ENCODE peak calls at places on chromosomes 13 and 19, in five cellular contexts. B, T, I, V and U are unnamed samples.

GRCh38 chr13:53901593-53901992 is 873.0 kb downstream of the OLFM4 start:
- DNase-seq in T (no peak), V (no peak), B (no peak), I (no peak), U (no peak)

GRCh38 chr13:46896346-46897138 is at the start of gene HTR2A:
- DNase-seq in I (peak; percentile 17), B (no peak), T (no peak), V (no peak), U (no peak)

GRCh38 chr13:74133657-74134201 is 475 bp downstream of the KLF12 start:
- DNase-seq in B (peak; percentile 78), I (peak; percentile 95), V (peak; percentile 69), T (peak; percentile 80), U (no peak)

GRCh38 chr19:7861619-7862412 is 12.4 kb downstream of the PRR36 start:
- DNase-seq in V (no peak), B (no peak), T (no peak), I (no peak), U (no peak)

GRCh38 chr19:1837625-1838105 is 10.6 kb downstream of the REXO1 start:
- DNase-seq in B (no peak), T (peak; percentile 98), I (no peak), V (no peak), U (no peak)

GRCh38 chr13:27621116-27621365 is 651 bp upstream of the POLR1D start:
- DNase-seq in B (no peak), V (no peak), I (no peak), T (no peak), U (no peak)

GRCh38 chr13:29159871-29160270 is 339.7 kb downstream of the MTUS2 start:
- DNase-seq in V (no peak), T (no peak), B (no peak), I (no peak), U (no peak)

GRCh38 chr13:49071341-49071937 is 95.7 kb downstream of the FNDC3A start:
- DNase-seq in B (no peak), V (no peak), I (peak; percentile 32), T (no peak), U (no peak)

GRCh38 chr19:50461066-50461875 is 15.0 kb upstream of the EMC10 start:
- DNase-seq in T (peak; percentile 84), B (no peak), I (peak; percentile 64), V (no peak), U (peak; percentile 54)

GRCh38 chr13:39676315-39676876 is 20.9 kb downstream of the COG6 start:
- DNase-seq in I (peak; percentile 39), T (no peak), V (no peak), B (no peak), U (no peak)

GRCh38 chr13:101757446-101758039 is 305.1 kb downstream of the ITGBL1 start:
- DNase-seq in V (no peak), I (peak; percentile 50), B (no peak), T (no peak), U (peak; percentile 13)

GRCh38 chr13:90732049-90732448 is 615.4 kb upstream of the MIR17HG start:
- DNase-seq in V (no peak), I (no peak), T (peak; percentile 58), B (no peak), U (no peak)

GRCh38 chr13:80931766-80932165 is 590.8 kb upstream of the SPRY2 start:
- DNase-seq in V (no peak), I (no peak), T (no peak), B (no peak), U (no peak)

GRCh38 chr13:20363162-20363561 is 131.0 kb upstream of the GJB6 start:
- DNase-seq in T (no peak), V (no peak), B (no peak), I (no peak), U (no peak)

GRCh38 chr19:48637948-48638830 is 1.0 kb upstream of the DBP start:
- DNase-seq in I (peak; percentile 96), B (peak; percentile 76), T (peak; percentile 67), V (no peak), U (peak; percentile 48)

GRCh38 chr13:49629947-49630346 is 1.6 kb downstream of the ARL11 start:
- DNase-seq in B (no peak), I (peak; percentile 25), V (no peak), T (no peak), U (no peak)

GRCh38 chr19:34969721-34970120 is 5.7 kb upstream of the ZNF792 start:
- DNase-seq in B (no peak), T (no peak), I (no peak), V (no peak), U (no peak)

GRCh38 chr13:78593652-78594494 is 9.5 kb downstream of the POU4F1 start:
- DNase-seq in I (no peak), V (no peak), T (peak; percentile 66), B (no peak), U (no peak)

GRCh38 chr13:27120811-27121210 is 50.8 kb downstream of the USP12 start:
- DNase-seq in I (peak; percentile 28), T (no peak), B (no peak), V (no peak), U (no peak)

GRCh38 chr13:93635687-93636086 is 409.1 kb downstream of the GPC6 start:
- DNase-seq in V (no peak), I (peak; percentile 14), B (no peak), T (no peak), U (no peak)

GRCh38 chr13:76885203-76886004 is 801 bp downstream of the KCTD12 start:
- DNase-seq in V (no peak), T (peak; percentile 75), I (peak; percentile 61), B (peak; percentile 21), U (no peak)

GRCh38 chr13:43963726-43964125 is 84.0 kb downstream of the LACC1 start:
- DNase-seq in I (no peak), V (no peak), B (no peak), T (no peak), U (no peak)

GRCh38 chr19:1271528-1272422 is 2.6 kb downstream of the CIRBP start:
- DNase-seq in V (no peak), I (no peak), B (no peak), T (no peak), U (no peak)

GRCh38 chr13:102191951-102192461 is 209.8 kb downstream of the FGF14 start:
- DNase-seq in B (no peak), V (no peak), I (peak; percentile 62), T (no peak), U (no peak)

GRCh38 chr19:40724315-40724714 is 7.4 kb downstream of the ITPKC start:
- DNase-seq in I (no peak), B (no peak), V (no peak), T (no peak), U (no peak)

GRCh38 chr19:2389594-2389993 is 29.5 kb downstream of the TMPRSS9 start:
- DNase-seq in B (no peak), I (no peak), T (no peak), V (no peak), U (no peak)

GRCh38 chr19:10510301-10510802 is 6.9 kb downstream of the S1PR5 start:
- DNase-seq in T (peak; percentile 98), I (no peak), V (no peak), B (no peak), U (no peak)

GRCh38 chr19:7450243-7451223 is 38.3 kb downstream of the PEX11G start:
- DNase-seq in I (peak; percentile 63), B (no peak), T (no peak), V (no peak), U (peak; percentile 10)

GRCh38 chr19:22545751-22546150 is 88.4 kb upstream of the ZNF492 start:
- DNase-seq in B (no peak), I (no peak), V (no peak), T (peak; percentile 63), U (no peak)

GRCh38 chr13:33994826-33995502 is 177.0 kb downstream of the RFC3 start:
- DNase-seq in V (no peak), B (no peak), I (no peak), T (no peak), U (no peak)

DNA sequence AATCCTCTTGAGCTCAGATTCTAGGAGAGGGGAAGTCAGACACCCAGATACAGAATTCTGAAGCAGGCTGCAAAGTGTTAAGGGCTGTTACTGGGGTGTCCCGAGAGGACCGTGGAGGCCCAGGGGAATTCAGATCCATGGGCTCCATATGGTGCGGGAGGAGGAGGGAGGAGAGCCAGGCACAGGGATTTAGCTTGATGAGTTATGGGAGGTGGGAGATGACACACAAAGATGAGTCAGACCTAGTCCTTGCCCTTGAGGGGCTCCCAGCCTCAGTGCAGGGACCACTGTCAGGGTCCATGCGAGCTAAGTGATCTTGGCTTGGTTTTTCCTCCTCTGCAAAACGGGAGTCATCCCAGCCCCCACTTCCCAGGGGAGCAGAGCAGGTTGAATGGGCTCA is 14.4 kb upstream of the GIPR start:
- DNase-seq in V (no peak), I (no peak), B (no peak), T (no peak), U (no peak)
- H3K4me3 ChIP-seq in V (no peak overlapping the region), I (no peak overlapping the region), B (no peak overlapping the region), T (no peak overlapping the region), U (no peak overlapping the region)

DNA sequence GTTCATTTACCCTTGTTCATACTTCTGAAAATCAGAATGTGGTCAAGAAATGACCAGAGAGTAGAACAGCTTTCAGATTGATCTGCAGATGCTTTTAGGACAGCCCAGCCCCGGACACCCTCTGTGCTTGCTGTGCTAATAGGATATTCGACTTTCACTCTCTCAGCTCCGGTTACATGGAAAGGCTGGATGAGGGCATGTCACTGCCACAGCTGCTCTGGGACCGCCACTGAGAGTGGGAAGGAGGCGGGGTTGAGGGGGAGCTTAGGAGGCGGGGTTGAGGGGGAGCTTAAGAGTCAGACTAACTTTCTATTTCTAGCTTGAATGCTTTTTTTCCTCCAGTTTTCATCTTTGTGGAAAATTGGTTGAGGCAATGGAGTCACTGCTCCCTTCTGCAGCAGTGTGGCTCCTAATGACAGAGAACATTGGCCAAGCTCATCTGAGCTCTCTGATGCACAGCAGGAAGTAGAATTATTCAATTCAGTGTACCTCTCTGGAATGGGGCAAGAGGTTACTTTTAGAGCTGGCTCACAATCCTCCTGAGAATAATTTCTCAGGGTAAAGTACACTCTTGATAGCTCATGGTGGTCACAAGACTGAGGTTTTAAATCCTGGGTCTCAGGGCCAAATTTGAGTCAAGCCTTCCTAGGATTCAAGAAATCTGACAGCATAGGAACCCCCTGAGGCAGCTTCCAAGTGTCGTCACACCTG is 74.6 kb upstream of the NPAS1 start:
- DNase-seq in B (no peak), V (peak; percentile 49), T (peak; percentile 52), I (peak; percentile 70), U (no peak)
- H3K4me3 ChIP-seq in B (no peak overlapping the region), V (peak overlapping the region; percentile 56), T (no peak overlapping the region), I (no peak overlapping the region), U (no peak overlapping the region)

DNA sequence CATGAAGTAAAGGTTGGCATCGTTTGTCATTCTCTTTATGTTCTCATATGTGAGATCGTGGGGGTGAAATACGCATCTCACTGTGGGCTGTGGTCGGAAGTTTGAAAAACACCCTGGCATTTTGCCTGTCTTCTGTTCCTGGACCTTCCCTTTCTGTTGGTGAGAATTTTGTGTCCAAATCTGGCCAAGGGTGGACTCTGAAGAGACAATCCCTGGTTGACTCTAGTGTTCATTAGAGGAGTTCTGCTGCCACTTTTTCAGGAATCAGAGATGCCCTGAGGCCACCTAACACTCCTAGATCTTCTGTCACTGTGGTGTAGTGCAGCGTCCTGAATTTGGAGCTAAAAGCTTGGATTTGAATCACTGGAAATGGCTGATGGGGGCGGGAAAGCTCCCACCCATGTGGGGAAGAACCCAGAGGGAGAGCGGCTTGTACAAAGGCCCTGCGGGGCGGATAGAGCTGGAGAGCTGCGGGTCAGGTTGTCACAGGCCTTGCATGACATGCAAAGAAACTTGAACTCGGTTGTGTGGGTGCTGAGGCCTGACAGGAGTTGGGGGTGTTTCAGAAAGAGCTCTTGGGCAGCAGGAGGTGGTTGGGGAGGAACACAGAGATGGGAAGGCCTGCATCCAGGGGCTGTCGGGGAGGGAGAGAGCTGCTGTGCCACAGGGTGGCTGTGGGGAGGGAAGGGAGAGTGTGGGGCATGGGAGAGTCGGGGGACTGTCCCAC is 11.1 kb upstream of the SPATA13 start:
- DNase-seq in T (no peak), V (no peak), I (no peak), B (no peak), U (no peak)
- H3K4me3 ChIP-seq in T (no peak overlapping the region), V (no peak overlapping the region), I (no peak overlapping the region), B (no peak overlapping the region), U (no peak overlapping the region)

GRCh38 chr19:15584095-15584494 is 30.9 kb upstream of the CYP4F8 start:
- DNase-seq in T (no peak), B (no peak), I (no peak), V (no peak), U (no peak)
- H3K4me3 ChIP-seq in T (no peak overlapping the region), B (no peak overlapping the region), I (no peak overlapping the region), V (no peak overlapping the region), U (peak overlapping the region; percentile 14)